ENCODE peak calls at places on chromosomes 13 and 19, in four cellular contexts. C, Q, Z and N are unnamed samples.

GRCh38 chr13:106796280-106797047 is 228.5 kb upstream of the ARGLU1 start:
- DNase-seq in C (no peak), Q (no peak), Z (no peak), N (no peak)

GRCh38 chr19:1522061-1522460 is 1.8 kb upstream of the PLK5 start:
- DNase-seq in Z (no peak), C (no peak), Q (no peak), N (no peak)

GRCh38 chr13:64453831-64454230 is 2776.3 kb downstream of the PCDH9 start:
- DNase-seq in Q (no peak), C (peak; percentile 1), Z (no peak), N (no peak)

GRCh38 chr19:54434862-54435174 is 14.2 kb upstream of the LENG8 start:
- DNase-seq in Z (no peak), C (no peak), Q (no peak), N (no peak)

GRCh38 chr13:76993021-76993420 is 1.1 kb downstream of the CLN5 start:
- DNase-seq in Q (no peak), Z (no peak), C (peak; percentile 28), N (no peak)

GRCh38 chr13:97426695-97427094 is 7.3 kb upstream of the RAP2A start:
- DNase-seq in Z (no peak), Q (no peak), C (no peak), N (no peak)

GRCh38 chr13:33213797-33214196 is 71.8 kb downstream of the STARD13 start:
- DNase-seq in Z (no peak), C (peak; percentile 65), Q (peak; percentile 56), N (no peak)

GRCh38 chr19:54388001-54388802 is 23.5 kb upstream of the LAIR1 start:
- DNase-seq in C (no peak), Z (no peak), Q (no peak), N (peak; percentile 89)

GRCh38 chr19:50702870-50703829 is 16.5 kb downstream of the SHANK1 start:
- DNase-seq in C (peak; percentile 50), Q (no peak), Z (no peak), N (no peak)

GRCh38 chr13:110418944-110419343 is 111.9 kb downstream of the COL4A2 start:
- DNase-seq in C (no peak), Z (no peak), Q (no peak), N (no peak)

GRCh38 chr13:39684531-39685137 is 29.2 kb downstream of the COG6 start:
- DNase-seq in C (peak; percentile 65), Q (peak; percentile 77), Z (peak; percentile 88), N (peak; percentile 53)

GRCh38 chr13:36259361-36260137 is 38.1 kb downstream of the CCDC169 start:
- DNase-seq in Z (no peak), Q (no peak), C (no peak), N (no peak)

GRCh38 chr19:8259142-8259921 is 48.8 kb downstream of the CD320 start:
- DNase-seq in Z (no peak), Q (no peak), C (no peak), N (no peak)

GRCh38 chr13:45367995-45368394 is 27.0 kb upstream of the TPT1 start:
- DNase-seq in Z (no peak), C (no peak), Q (no peak), N (no peak)

GRCh38 chr13:43572601-43573360 is 214.0 kb downstream of the ENOX1 start:
- DNase-seq in Q (no peak), C (peak; percentile 25), Z (no peak), N (no peak)

GRCh38 chr19:18951721-18952281 is 10.8 kb upstream of the HOMER3 start:
- DNase-seq in Q (no peak), Z (no peak), C (no peak), N (no peak)

GRCh38 chr19:4140237-4140711 is 13.2 kb upstream of the CREB3L3 start:
- DNase-seq in Q (peak; percentile 76), Z (peak; percentile 81), C (peak; percentile 72), N (peak; percentile 71)

GRCh38 chr13:111659842-111660241 is 339.4 kb downstream of the TEX29 start:
- DNase-seq in Q (no peak), C (no peak), Z (no peak), N (no peak)

GRCh38 chr19:9862897-9863296 is 27.8 kb downstream of the PIN1 start:
- DNase-seq in Z (no peak), C (no peak), Q (no peak), N (no peak)

GRCh38 chr13:40480012-40480914 is 186.2 kb downstream of the FOXO1 start:
- DNase-seq in Q (no peak), Z (no peak), C (no peak), N (no peak)

GRCh38 chr19:40549007-40549708 is 27.5 kb upstream of the SHKBP1 start:
- DNase-seq in Q (peak; percentile 40), Z (peak; percentile 87), C (peak; percentile 39), N (peak; percentile 60)

GRCh38 chr19:48413879-48414623 is 20.6 kb downstream of the GRIN2D start:
- DNase-seq in Z (no peak), C (peak; percentile 43), Q (no peak), N (no peak)

GRCh38 chr13:105007166-105007808 is 1528.2 kb downstream of the EFNB2 start:
- DNase-seq in C (no peak), Z (no peak), Q (no peak), N (no peak)

GRCh38 chr13:29830000-29830399 is 20.4 kb downstream of the UBL3 start:
- DNase-seq in Q (no peak), C (no peak), Z (no peak), N (no peak)

DNA sequence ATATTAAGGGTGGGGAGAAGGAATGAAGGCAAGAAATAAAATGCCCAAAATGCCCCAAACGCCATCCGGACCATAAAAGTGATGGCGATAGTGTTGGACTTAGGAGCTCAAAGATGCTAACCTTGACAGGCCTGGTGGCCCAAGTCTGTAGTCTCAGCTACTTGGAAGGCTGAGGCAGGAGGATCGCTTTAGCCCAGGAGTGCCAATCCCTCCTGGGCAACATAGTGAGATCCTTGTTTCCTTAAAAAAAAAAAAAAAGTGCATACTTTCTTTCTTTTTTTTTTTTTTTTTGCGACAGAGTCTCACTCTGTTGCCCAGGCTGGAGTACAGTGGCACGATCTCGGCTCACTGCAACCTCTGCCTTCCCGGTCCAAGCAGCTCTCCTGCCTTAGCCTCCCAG is 32.0 kb upstream of the MRI1 start:
- DNase-seq in Q (no peak), C (no peak), Z (no peak), N (no peak)
- H2AFZ ChIP-seq in Q (no peak overlapping the region), C (no peak overlapping the region), Z (no peak overlapping the region), N (peak overlapping the region; percentile 62)

GRCh38 chr13:108957369-108958012 is 328.1 kb downstream of the MYO16 start:
- DNase-seq in C (peak; percentile 85), Q (peak; percentile 77), Z (no peak), N (no peak)

GRCh38 chr13:108959254-108959653 is 329.8 kb downstream of the MYO16 start:
- DNase-seq in Q (no peak), C (no peak), Z (no peak), N (no peak)

GRCh38 chr13:108960006-108960405 is 330.6 kb downstream of the MYO16 start:
- DNase-seq in C (no peak), Z (no peak), Q (no peak), N (no peak)

GRCh38 chr13:108955741-108956140 is 326.3 kb downstream of the MYO16 start:
- DNase-seq in Z (no peak), Q (no peak), C (no peak), N (no peak)

DNA sequence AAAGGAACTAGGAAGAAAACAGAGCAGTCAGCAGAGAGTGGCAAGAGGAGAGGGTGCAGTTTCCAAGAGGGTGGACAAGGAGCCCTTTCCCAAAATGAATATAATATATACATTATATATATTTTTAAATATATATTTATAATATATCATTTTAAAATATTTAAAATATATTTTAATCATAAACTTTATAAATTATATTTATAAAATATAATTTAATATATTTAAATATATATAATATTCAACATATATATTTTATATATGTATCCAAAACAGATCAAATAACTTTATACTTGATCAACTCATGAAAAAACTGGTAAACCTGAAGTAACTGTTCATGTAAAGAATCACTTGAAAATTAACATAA is 328.6 kb downstream of the MYO16 start:
- DNase-seq in C (no peak), Z (no peak), Q (no peak), N (no peak)
- H2AFZ ChIP-seq in C (peak overlapping the region; percentile 83), Z (no peak overlapping the region), Q (no peak overlapping the region), N (no peak overlapping the region)

DNA sequence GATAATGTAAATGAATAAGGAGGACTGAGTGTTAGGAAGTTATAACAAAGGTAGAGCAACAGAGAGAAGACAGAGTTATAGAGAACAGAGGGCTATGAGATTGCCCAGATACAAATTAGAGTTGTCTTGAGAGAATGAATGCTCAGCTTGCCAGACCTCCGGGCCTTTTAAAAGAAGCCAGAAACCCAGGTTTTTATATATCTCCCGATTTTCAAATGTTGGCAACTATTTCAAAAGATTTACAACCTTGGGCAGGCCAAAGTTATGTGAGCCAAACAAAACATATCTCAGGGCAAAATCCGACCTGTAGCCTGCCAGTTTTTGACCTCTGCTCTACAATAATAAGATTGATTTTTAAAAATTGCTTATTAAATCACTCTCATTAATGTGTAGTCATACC is 573.1 kb upstream of the SLC10A2 start:
- DNase-seq in C (no peak), Z (no peak), Q (no peak), N (no peak)
- H2AFZ ChIP-seq in C (no peak overlapping the region), Z (no peak overlapping the region), Q (no peak overlapping the region), N (no peak overlapping the region)

GRCh38 chr13:69946443-69946955 is 161.1 kb upstream of the ATXN8OS start:
- DNase-seq in Z (no peak), Q (no peak), C (no peak), N (no peak)

GRCh38 chr13:69951412-69951811 is 156.2 kb upstream of the ATXN8OS start:
- DNase-seq in Q (no peak), C (no peak), Z (no peak), N (no peak)

GRCh38 chr13:69948016-69948415 is 159.6 kb upstream of the ATXN8OS start:
- DNase-seq in Q (no peak), C (no peak), Z (peak; percentile 61), N (peak; percentile 26)

GRCh38 chr13:69950160-69950559 is 157.5 kb upstream of the ATXN8OS start:
- DNase-seq in C (no peak), Q (no peak), Z (no peak), N (no peak)

DNA sequence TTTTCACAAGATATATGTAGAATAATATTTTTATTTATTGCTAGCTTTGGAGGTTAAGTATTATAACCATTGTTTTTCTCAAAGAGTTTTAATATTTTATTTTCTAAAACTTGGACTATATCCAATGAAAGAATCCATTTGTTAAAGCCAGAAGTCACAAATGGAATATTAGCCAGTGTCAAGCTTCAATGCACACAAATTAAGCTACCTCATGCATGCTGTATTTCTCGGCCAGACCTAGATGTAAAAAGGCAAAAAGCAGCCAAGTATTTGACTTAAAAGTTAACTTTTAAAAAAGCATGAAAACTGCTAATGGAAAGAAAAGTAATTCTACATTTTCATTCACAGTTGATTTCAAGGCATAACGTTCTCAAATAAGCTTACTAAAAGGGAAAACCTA is 160.0 kb upstream of the ATXN8OS start:
- DNase-seq in Z (peak; percentile 44), Q (no peak), C (no peak), N (no peak)
- H2AFZ ChIP-seq in Z (peak overlapping the region; percentile 89), Q (no peak overlapping the region), C (no peak overlapping the region), N (no peak overlapping the region)

GRCh38 chr13:24652346-24652745 is 27.9 kb upstream of the ATP12A start:
- DNase-seq in C (no peak), Z (no peak), Q (no peak), N (no peak)
- H2AFZ ChIP-seq in C (no peak overlapping the region), Z (no peak overlapping the region), Q (no peak overlapping the region), N (no peak overlapping the region)

GRCh38 chr19:16571689-16572331 is 405 bp downstream of the SLC35E1 start:
- DNase-seq in Z (peak; percentile 69), Q (peak; percentile 12), C (peak; percentile 20), N (peak; percentile 55)
- H2AFZ ChIP-seq in Z (no peak overlapping the region), Q (peak overlapping the region; percentile 72), C (peak overlapping the region; percentile 98), N (peak overlapping the region; percentile 12)